ENCODE peak calls at places on chromosome 1, in nine cellular contexts. F is stimulated activated CD8-positive, alpha-beta memory T cell treated with anti-CD3 and anti-CD28 coated beads, Interleukin-12 subunit alpha, Interleukin-12 subunit beta, amount 100 ng/mL, for 1 hour; X is ELF-1; L is left lung; B is central memory CD4-positive, alpha-beta T cell; U is neural progenitor cell; P is left ventricle myocardium inferior; D is T47D; I is AG10803. R is an unnamed sample.

GRCh38 chr1:156359973-156360372 is 9.0 kb upstream of the RHBG start:
- DNase-seq in D (peak), P (no peak), I (peak), F (no peak), X (peak), U (peak), L (no peak), B (no peak), R (no peak)

GRCh38 chr1:6302568-6302967 is 41.7 kb upstream of the GPR153 start:
- DNase-seq in P (no peak), B (no peak), I (no peak), U (no peak), L (no peak), D (no peak), X (no peak), F (no peak), R (no peak)

GRCh38 chr1:156490401-156491032 is 10.1 kb downstream of the MEF2D start:
- DNase-seq in P (peak), U (peak), D (no peak), F (no peak), X (peak), I (no peak), L (no peak), B (no peak), R (no peak)

GRCh38 chr1:152107984-152108898 is 7.0 kb downstream of the TCHH start:
- DNase-seq in F (no peak), U (peak), B (no peak), X (peak), L (peak), I (peak), D (no peak), P (peak), R (no peak)

GRCh38 chr1:203652718-203653461 is 26.3 kb downstream of the ATP2B4 start:
- DNase-seq in L (no peak), I (no peak), F (no peak), D (no peak), P (no peak), B (peak), X (no peak), U (no peak), R (no peak)

GRCh38 chr1:171742577-171742922 is 685 bp upstream of the VAMP4 start:
- DNase-seq in L (peak), F (peak), U (peak), X (no peak), D (peak), P (peak), I (peak), B (no peak), R (no peak)

GRCh38 chr1:32892368-32893197 is 6.3 kb downstream of the HPCA start:
- DNase-seq in F (no peak), D (peak), P (no peak), U (peak), I (no peak), L (peak), X (peak), B (no peak), R (no peak)

GRCh38 chr1:104856091-104856490 is 1106.4 kb downstream of the AMY1C start:
- DNase-seq in P (no peak), B (no peak), F (no peak), L (no peak), U (no peak), I (no peak), X (no peak), D (no peak), R (no peak)

GRCh38 chr1:25174730-25175612 is 57.3 kb downstream of the SYF2 start:
- DNase-seq in I (no peak), L (no peak), D (no peak), P (no peak), X (no peak), B (no peak), U (no peak), F (no peak), R (no peak)

GRCh38 chr1:231971397-231972233 is 345.0 kb downstream of the DISC1 start:
- DNase-seq in U (no peak), B (no peak), F (no peak), X (no peak), L (no peak), I (no peak), D (no peak), P (no peak), R (no peak)

GRCh38 chr1:85584264-85584781 is 3.8 kb downstream of the CCN1 start:
- DNase-seq in D (peak), I (peak), P (no peak), F (no peak), X (peak), B (no peak), L (no peak), U (peak), R (no peak)